ENCODE peak calls at places on chromosomes 7 and 10, in ten cellular contexts. One of them, this sample, is unnamed.

GRCh38 chr7:12256025-12256570 is 45.0 kb downstream of the TMEM106B start:
- DNase-seq in neural progenitor cell: no peak
- DNase-seq in cardiac muscle cell: no peak
- DNase-seq in GM23248: peak; percentile 51
- DNase-seq in BJ: no peak
- DNase-seq in neuronal stem cell: no peak
- DNase-seq in prostate gland: no peak
- DNase-seq in endodermal cell: no peak
- DNase-seq in left lung: no peak
- DNase-seq in CD4-positive, CD25-positive, alpha-beta regulatory T cell: no peak
- DNase-seq in this sample: no peak

GRCh38 chr10:3786295-3786981 is 1.4 kb upstream of the KLF6 start:
- DNase-seq in endodermal cell: peak; percentile 96
- DNase-seq in BJ: no peak
- DNase-seq in prostate gland: no peak
- DNase-seq in cardiac muscle cell: peak; percentile 51
- DNase-seq in neuronal stem cell: no peak
- DNase-seq in neural progenitor cell: peak; percentile 52
- DNase-seq in CD4-positive, CD25-positive, alpha-beta regulatory T cell: peak; percentile 44
- DNase-seq in GM23248: no peak
- DNase-seq in left lung: no peak
- DNase-seq in this sample: no peak

GRCh38 chr7:767580-767940 is 40.5 kb upstream of the PRKAR1B start:
- DNase-seq in cardiac muscle cell: no peak
- DNase-seq in CD4-positive, CD25-positive, alpha-beta regulatory T cell: no peak
- DNase-seq in neural progenitor cell: no peak
- DNase-seq in endodermal cell: no peak
- DNase-seq in prostate gland: peak; percentile 71
- DNase-seq in BJ: no peak
- DNase-seq in GM23248: no peak
- DNase-seq in neuronal stem cell: no peak
- DNase-seq in left lung: no peak
- DNase-seq in this sample: no peak

GRCh38 chr7:130324270-130324669 is 20.3 kb upstream of the CPA5 start:
- DNase-seq in prostate gland: no peak
- DNase-seq in BJ: no peak
- DNase-seq in cardiac muscle cell: no peak
- DNase-seq in neuronal stem cell: no peak
- DNase-seq in endodermal cell: no peak
- DNase-seq in GM23248: no peak
- DNase-seq in left lung: no peak
- DNase-seq in neural progenitor cell: no peak
- DNase-seq in CD4-positive, CD25-positive, alpha-beta regulatory T cell: no peak
- DNase-seq in this sample: no peak

GRCh38 chr10:120421250-120421649 is 35.8 kb upstream of the PLPP4 start:
- DNase-seq in neural progenitor cell: no peak
- DNase-seq in endodermal cell: no peak
- DNase-seq in CD4-positive, CD25-positive, alpha-beta regulatory T cell: no peak
- DNase-seq in neuronal stem cell: no peak
- DNase-seq in left lung: no peak
- DNase-seq in prostate gland: no peak
- DNase-seq in cardiac muscle cell: no peak
- DNase-seq in BJ: no peak
- DNase-seq in GM23248: no peak
- DNase-seq in this sample: no peak

GRCh38 chr10:7956508-7956907 is 98.0 kb upstream of the GATA3 start:
- DNase-seq in neural progenitor cell: no peak
- DNase-seq in endodermal cell: no peak
- DNase-seq in GM23248: peak; percentile 84
- DNase-seq in neuronal stem cell: no peak
- DNase-seq in BJ: no peak
- DNase-seq in cardiac muscle cell: peak; percentile 85
- DNase-seq in left lung: no peak
- DNase-seq in CD4-positive, CD25-positive, alpha-beta regulatory T cell: no peak
- DNase-seq in prostate gland: no peak
- DNase-seq in this sample: no peak

GRCh38 chr7:157674027-157674714 is 337.4 kb downstream of the DNAJB6 start:
- DNase-seq in prostate gland: no peak
- DNase-seq in BJ: no peak
- DNase-seq in endodermal cell: peak; percentile 32
- DNase-seq in CD4-positive, CD25-positive, alpha-beta regulatory T cell: no peak
- DNase-seq in GM23248: no peak
- DNase-seq in cardiac muscle cell: no peak
- DNase-seq in neural progenitor cell: no peak
- DNase-seq in neuronal stem cell: no peak
- DNase-seq in left lung: peak; percentile 26
- DNase-seq in this sample: no peak

GRCh38 chr10:71433983-71434744 is 37.4 kb downstream of the CDH23 start:
- DNase-seq in BJ: no peak
- DNase-seq in CD4-positive, CD25-positive, alpha-beta regulatory T cell: no peak
- DNase-seq in GM23248: no peak
- DNase-seq in endodermal cell: peak; percentile 54
- DNase-seq in neuronal stem cell: no peak
- DNase-seq in cardiac muscle cell: no peak
- DNase-seq in neural progenitor cell: no peak
- DNase-seq in left lung: no peak
- DNase-seq in prostate gland: no peak
- DNase-seq in this sample: peak; percentile 49

DNA sequence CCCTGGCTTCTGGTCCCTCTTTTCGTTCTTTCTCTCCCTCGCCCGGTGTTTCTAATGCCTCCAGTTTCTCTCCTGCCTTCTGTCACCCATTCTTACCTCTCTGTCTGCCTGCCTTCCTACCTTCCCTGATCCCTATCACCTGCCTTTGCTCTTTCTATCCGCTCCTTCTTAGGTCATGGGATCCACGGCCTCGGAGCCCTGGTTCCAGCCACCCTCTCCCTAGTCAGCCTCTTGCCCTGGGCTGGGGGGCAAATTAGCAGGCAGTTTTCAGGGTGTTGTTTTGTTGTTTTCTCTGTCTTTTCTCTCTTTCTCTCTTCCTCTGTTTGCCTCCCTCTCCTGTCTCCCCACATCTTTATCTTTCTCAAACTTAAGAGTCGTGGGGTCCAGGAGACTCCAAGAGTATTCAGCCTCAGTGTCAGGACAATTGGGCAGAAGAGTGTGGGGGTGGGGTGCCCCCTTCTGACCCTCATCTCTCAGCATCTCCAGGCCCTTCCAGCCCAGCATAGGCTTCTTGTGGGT is 1.1 kb downstream of the PAX2 start:
- DNase-seq in cardiac muscle cell: no peak
- DNase-seq in GM23248: no peak
- DNase-seq in BJ: no peak
- DNase-seq in neural progenitor cell: no peak
- DNase-seq in CD4-positive, CD25-positive, alpha-beta regulatory T cell: no peak
- DNase-seq in neuronal stem cell: no peak
- DNase-seq in left lung: no peak
- DNase-seq in endodermal cell: no peak
- DNase-seq in prostate gland: no peak
- DNase-seq in this sample: no peak
- H3K27me3 ChIP-seq in cardiac muscle cell: peaks cover 100% of the 10 kb centered on the region
- H3K27me3 ChIP-seq in GM23248: peaks cover 97% of the 10 kb centered on the region
- H3K27me3 ChIP-seq in BJ: peaks cover 69% of the 10 kb centered on the region
- H3K27me3 ChIP-seq in neural progenitor cell: peaks cover 100% of the 10 kb centered on the region
- H3K27me3 ChIP-seq in CD4-positive, CD25-positive, alpha-beta regulatory T cell: peaks cover 24% of the 10 kb centered on the region
- H3K27me3 ChIP-seq in neuronal stem cell: peaks cover 99% of the 10 kb centered on the region
- H3K27me3 ChIP-seq in left lung: peaks cover 98% of the 10 kb centered on the region
- H3K27me3 ChIP-seq in endodermal cell: peaks cover 97% of the 10 kb centered on the region
- H3K27me3 ChIP-seq in prostate gland: peaks cover 70% of the 10 kb centered on the region
- H3K27me3 ChIP-seq in this sample: peaks cover 61% of the 10 kb centered on the region

DNA sequence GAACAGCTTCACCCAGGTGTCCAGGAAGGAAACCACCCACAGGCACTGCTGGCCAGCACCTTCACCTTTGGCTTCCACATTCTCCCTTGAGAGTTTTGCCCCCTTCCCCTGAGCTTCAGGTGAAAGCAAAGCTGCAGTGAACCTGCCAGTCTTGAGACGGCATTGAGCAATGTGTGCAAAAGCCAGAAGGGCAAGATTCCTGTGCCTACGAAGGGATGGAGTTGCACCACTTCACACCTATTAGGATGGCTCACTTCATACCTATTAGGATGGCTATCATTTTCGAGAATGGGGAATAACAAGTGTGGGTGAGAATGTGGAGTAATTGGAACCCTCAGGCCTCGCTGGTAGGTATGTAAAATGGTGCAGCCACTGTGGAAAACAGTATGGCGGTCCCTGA is 7.2 kb downstream of the HABP2 start:
- DNase-seq in neuronal stem cell: no peak
- DNase-seq in endodermal cell: no peak
- DNase-seq in left lung: no peak
- DNase-seq in CD4-positive, CD25-positive, alpha-beta regulatory T cell: no peak
- DNase-seq in BJ: no peak
- DNase-seq in prostate gland: no peak
- DNase-seq in GM23248: no peak
- DNase-seq in neural progenitor cell: no peak
- DNase-seq in cardiac muscle cell: no peak
- DNase-seq in this sample: no peak
- H3K27me3 ChIP-seq in neuronal stem cell: peaks cover 58% of the 10 kb centered on the region
- H3K27me3 ChIP-seq in endodermal cell: no peaks in the 10 kb centered on the region
- H3K27me3 ChIP-seq in left lung: no peaks in the 10 kb centered on the region
- H3K27me3 ChIP-seq in CD4-positive, CD25-positive, alpha-beta regulatory T cell: no peaks in the 10 kb centered on the region
- H3K27me3 ChIP-seq in BJ: no peaks in the 10 kb centered on the region
- H3K27me3 ChIP-seq in prostate gland: no peaks in the 10 kb centered on the region
- H3K27me3 ChIP-seq in GM23248: peaks cover 15% of the 10 kb centered on the region
- H3K27me3 ChIP-seq in neural progenitor cell: peaks cover 42% of the 10 kb centered on the region
- H3K27me3 ChIP-seq in cardiac muscle cell: peaks cover 24% of the 10 kb centered on the region
- H3K27me3 ChIP-seq in this sample: no peaks in the 10 kb centered on the region

GRCh38 chr10:101038486-101038885 is 7.5 kb downstream of the SFXN3 start:
- DNase-seq in prostate gland: no peak
- DNase-seq in neural progenitor cell: no peak
- DNase-seq in cardiac muscle cell: no peak
- DNase-seq in endodermal cell: peak; percentile 76
- DNase-seq in neuronal stem cell: no peak
- DNase-seq in left lung: no peak
- DNase-seq in CD4-positive, CD25-positive, alpha-beta regulatory T cell: no peak
- DNase-seq in BJ: no peak
- DNase-seq in GM23248: no peak
- DNase-seq in this sample: no peak
- H3K27me3 ChIP-seq in prostate gland: no peaks in the 10 kb centered on the region
- H3K27me3 ChIP-seq in neural progenitor cell: peaks cover 84% of the 10 kb centered on the region
- H3K27me3 ChIP-seq in cardiac muscle cell: peaks cover 18% of the 10 kb centered on the region
- H3K27me3 ChIP-seq in endodermal cell: peaks cover 69% of the 10 kb centered on the region
- H3K27me3 ChIP-seq in neuronal stem cell: peaks cover 16% of the 10 kb centered on the region
- H3K27me3 ChIP-seq in left lung: no peaks in the 10 kb centered on the region
- H3K27me3 ChIP-seq in CD4-positive, CD25-positive, alpha-beta regulatory T cell: no peaks in the 10 kb centered on the region
- H3K27me3 ChIP-seq in BJ: no peaks in the 10 kb centered on the region
- H3K27me3 ChIP-seq in GM23248: no peaks in the 10 kb centered on the region
- H3K27me3 ChIP-seq in this sample: no peaks in the 10 kb centered on the region

GRCh38 chr10:31197886-31198285 is 121.1 kb upstream of the ZEB1 start:
- DNase-seq in left lung: no peak
- DNase-seq in endodermal cell: no peak
- DNase-seq in prostate gland: no peak
- DNase-seq in neuronal stem cell: no peak
- DNase-seq in neural progenitor cell: no peak
- DNase-seq in CD4-positive, CD25-positive, alpha-beta regulatory T cell: no peak
- DNase-seq in cardiac muscle cell: no peak
- DNase-seq in GM23248: peak; percentile 64
- DNase-seq in BJ: no peak
- DNase-seq in this sample: no peak
- H3K27me3 ChIP-seq in left lung: no peaks in the 10 kb centered on the region
- H3K27me3 ChIP-seq in endodermal cell: no peaks in the 10 kb centered on the region
- H3K27me3 ChIP-seq in prostate gland: no peaks in the 10 kb centered on the region
- H3K27me3 ChIP-seq in neuronal stem cell: no peaks in the 10 kb centered on the region
- H3K27me3 ChIP-seq in neural progenitor cell: no peaks in the 10 kb centered on the region
- H3K27me3 ChIP-seq in CD4-positive, CD25-positive, alpha-beta regulatory T cell: peaks cover 8% of the 10 kb centered on the region
- H3K27me3 ChIP-seq in cardiac muscle cell: no peaks in the 10 kb centered on the region
- H3K27me3 ChIP-seq in GM23248: no peaks in the 10 kb centered on the region
- H3K27me3 ChIP-seq in BJ: no peaks in the 10 kb centered on the region
- H3K27me3 ChIP-seq in this sample: no peaks in the 10 kb centered on the region

GRCh38 chr10:74906631-74907030 is 80.2 kb downstream of the KAT6B start:
- DNase-seq in GM23248: no peak
- DNase-seq in left lung: no peak
- DNase-seq in CD4-positive, CD25-positive, alpha-beta regulatory T cell: no peak
- DNase-seq in endodermal cell: no peak
- DNase-seq in BJ: no peak
- DNase-seq in cardiac muscle cell: no peak
- DNase-seq in neuronal stem cell: no peak
- DNase-seq in prostate gland: no peak
- DNase-seq in neural progenitor cell: no peak
- DNase-seq in this sample: no peak
- H3K27me3 ChIP-seq in GM23248: no peaks in the 10 kb centered on the region
- H3K27me3 ChIP-seq in left lung: no peaks in the 10 kb centered on the region
- H3K27me3 ChIP-seq in CD4-positive, CD25-positive, alpha-beta regulatory T cell: no peaks in the 10 kb centered on the region
- H3K27me3 ChIP-seq in endodermal cell: no peaks in the 10 kb centered on the region
- H3K27me3 ChIP-seq in BJ: no peaks in the 10 kb centered on the region
- H3K27me3 ChIP-seq in cardiac muscle cell: no peaks in the 10 kb centered on the region
- H3K27me3 ChIP-seq in neuronal stem cell: no peaks in the 10 kb centered on the region
- H3K27me3 ChIP-seq in prostate gland: no peaks in the 10 kb centered on the region
- H3K27me3 ChIP-seq in neural progenitor cell: no peaks in the 10 kb centered on the region
- H3K27me3 ChIP-seq in this sample: no peaks in the 10 kb centered on the region

This sample was measured in ascending aorta.